ENCODE peak calls at places on chromosomes 1 and 21, in five cellular contexts. Q, A, H, G and P are unnamed samples.

GRCh38 chr1:36591278-36591677 is 108.6 kb upstream of the CSF3R start:
- ATAC-seq in Q (no peak), A (no peak), H (no peak), G (no peak), P (no peak)

GRCh38 chr1:100304921-100305320 is 38.9 kb downstream of the RTCA start:
- ATAC-seq in Q (no peak), A (no peak), H (no peak), G (no peak), P (no peak)

GRCh38 chr21:38476385-38476784 is 21.9 kb downstream of the ERG start:
- ATAC-seq in Q (peak; percentile 73), A (peak; percentile 64), H (no peak), G (no peak), P (no peak)

GRCh38 chr1:94463056-94463764 is 45.0 kb downstream of the ABCD3 start:
- ATAC-seq in Q (peak; percentile 59), A (no peak), H (peak; percentile 26), G (no peak), P (no peak)

GRCh38 chr1:175317309-175317708 is 124.7 kb upstream of the KIAA0040 start:
- ATAC-seq in Q (no peak), A (peak; percentile 4), H (no peak), G (no peak), P (no peak)

GRCh38 chr1:200625381-200625824 is 4.9 kb upstream of the KIF14 start:
- ATAC-seq in Q (no peak), A (no peak), H (no peak), G (peak; percentile 56), P (no peak)

GRCh38 chr1:87523466-87523865 is 194.8 kb downstream of the LMO4 start:
- ATAC-seq in Q (no peak), A (no peak), H (no peak), G (no peak), P (no peak)

GRCh38 chr1:68166348-68166747 is 66.0 kb downstream of the WLS start:
- ATAC-seq in Q (no peak), A (peak; percentile 30), H (no peak), G (no peak), P (no peak)

GRCh38 chr21:39911286-39911685 is 44.0 kb downstream of the PCP4 start:
- ATAC-seq in Q (no peak), A (no peak), H (no peak), G (no peak), P (no peak)

GRCh38 chr1:39508857-39509305 is 17.4 kb downstream of the BMP8A start:
- ATAC-seq in Q (no peak), A (no peak), H (no peak), G (no peak), P (no peak)

GRCh38 chr1:84374991-84375838 is 23.1 kb upstream of the DNASE2B start:
- ATAC-seq in Q (no peak), A (no peak), H (no peak), G (no peak), P (peak; percentile 24)